ENCODE peak calls at places on chromosomes 13 and 19, in five cellular contexts. D, F, I, X and H are unnamed samples.

GRCh38 chr13:92843549-92843948 is 383.1 kb upstream of the GPC6 start:
- DNase-seq in X (peak), I (no peak), F (peak), D (no peak), H (no peak)

GRCh38 chr13:54449922-54450321 is 1421.3 kb downstream of the OLFM4 start:
- DNase-seq in F (no peak), I (no peak), D (no peak), X (no peak), H (no peak)

GRCh38 chr19:8194528-8195275 is 14.5 kb upstream of the CERS4 start:
- DNase-seq in I (peak), D (no peak), X (no peak), F (no peak), H (no peak)

GRCh38 chr13:97043302-97043701 is 49.0 kb upstream of the OXGR1 start:
- DNase-seq in I (no peak), D (no peak), X (no peak), F (peak), H (no peak)

GRCh38 chr13:110354715-110355473 is 47.8 kb downstream of the COL4A2 start:
- DNase-seq in X (no peak), D (no peak), F (no peak), I (no peak), H (no peak)

GRCh38 chr13:91351123-91351522 is 3.6 kb downstream of the MIR17HG start:
- DNase-seq in F (no peak), D (no peak), I (no peak), X (no peak), H (no peak)

GRCh38 chr13:94249512-94249911 is 230.0 kb downstream of the DCT start:
- DNase-seq in I (no peak), D (no peak), X (no peak), F (peak), H (no peak)

GRCh38 chr19:19860756-19861390 is 4.8 kb upstream of the ZNF253 start:
- DNase-seq in F (no peak), X (no peak), I (peak), D (no peak), H (no peak)

GRCh38 chr13:110872034-110872767 is 42.7 kb downstream of the ANKRD10 start:
- DNase-seq in F (no peak), X (no peak), D (no peak), I (no peak), H (no peak)

GRCh38 chr19:35889370-35890112 is 10.8 kb downstream of the NFKBID start:
- DNase-seq in D (no peak), F (no peak), X (no peak), I (no peak), H (no peak)

GRCh38 chr13:92137519-92137918 is 739.1 kb downstream of the GPC5 start:
- DNase-seq in I (no peak), F (peak), X (no peak), D (peak), H (no peak)

GRCh38 chr13:98599502-98600328 is 22.8 kb upstream of the STK24 start:
- DNase-seq in X (no peak), D (no peak), I (no peak), F (no peak), H (no peak)

GRCh38 chr13:26051231-26052135 is at the start of gene SHISA2:
- DNase-seq in X (peak), F (peak), D (peak), I (peak), H (peak)

GRCh38 chr13:96686286-96686685 is 308.0 kb downstream of the OXGR1 start:
- DNase-seq in I (no peak), F (no peak), D (no peak), X (no peak), H (no peak)

GRCh38 chr13:49341941-49342340 is 94.2 kb downstream of the CDADC1 start:
- DNase-seq in F (no peak), X (no peak), D (no peak), I (no peak), H (no peak)

GRCh38 chr13:42814868-42815267 is 33.5 kb downstream of the FAM216B start:
- DNase-seq in F (peak), X (peak), D (no peak), I (no peak), H (no peak)

GRCh38 chr19:2986951-2987491 is 9.7 kb downstream of the TLE6 start:
- DNase-seq in D (peak), I (no peak), X (no peak), F (no peak), H (no peak)

GRCh38 chr13:46321494-46322225 is 65.4 kb downstream of the RUBCNL start:
- DNase-seq in I (peak), X (no peak), D (peak), F (peak), H (no peak)